ENCODE peak calls at places on chromosomes 7 and 10, in six cellular contexts. V, R, L, Y, B and J are unnamed samples.
A peak's percentile ranks its signal among the peaks of the same experiment; 100 is the strongest.

GRCh38 chr7:50142421-50143113 is 49.5 kb upstream of the ZPBP start:
- DNase-seq in V (peak; percentile 16), R (no peak), L (peak; percentile 21), Y (no peak), B (peak; percentile 44), J (no peak)

GRCh38 chr10:71700735-71701368 is 18.7 kb downstream of the C10orf105 start:
- DNase-seq in V (no peak), R (no peak), L (no peak), Y (no peak), B (no peak), J (no peak)

GRCh38 chr10:104337527-104337984 is 709 bp downstream of the ITPRIP start:
- DNase-seq in V (peak; percentile 52), R (no peak), L (peak; percentile 37), Y (peak; percentile 63), B (peak; percentile 46), J (no peak)

GRCh38 chr10:52818019-52818418 is 45.4 kb upstream of the MBL2 start:
- DNase-seq in V (no peak), R (peak; percentile 4), L (peak; percentile 59), Y (no peak), B (peak; percentile 58), J (peak; percentile 3)

GRCh38 chr10:96968682-96969423 is 136.8 kb downstream of the LCOR start:
- DNase-seq in V (no peak), R (no peak), L (no peak), Y (no peak), B (no peak), J (no peak)

GRCh38 chr7:28130277-28130676 is 50.3 kb downstream of the JAZF1 start:
- DNase-seq in V (no peak), R (no peak), L (peak; percentile 95), Y (no peak), B (no peak), J (no peak)

GRCh38 chr7:91051966-91052365 is 212.3 kb upstream of the FZD1 start:
- DNase-seq in V (no peak), R (no peak), L (no peak), Y (no peak), B (no peak), J (no peak)

GRCh38 chr7:133300097-133300496 is 47.2 kb downstream of the EXOC4 start:
- DNase-seq in V (no peak), R (no peak), L (no peak), Y (no peak), B (no peak), J (no peak)

GRCh38 chr10:116451956-116452720 is 24.5 kb downstream of the PNLIPRP3 start:
- DNase-seq in V (no peak), R (no peak), L (no peak), Y (no peak), B (no peak), J (no peak)

GRCh38 chr7:5452470-5452899 is 28.9 kb upstream of the TNRC18 start:
- DNase-seq in V (no peak), R (no peak), L (no peak), Y (no peak), B (no peak), J (no peak)

GRCh38 chr7:102967798-102968197 is 55.0 kb downstream of the LRRC17 start:
- DNase-seq in V (no peak), R (no peak), L (peak; percentile 77), Y (no peak), B (no peak), J (no peak)

GRCh38 chr10:23399701-23400144 is 39.2 kb upstream of the OTUD1 start:
- DNase-seq in V (peak; percentile 54), R (no peak), L (peak; percentile 97), Y (peak; percentile 64), B (no peak), J (no peak)

GRCh38 chr7:142445019-142445686 is 187.3 kb upstream of the PRSS58 start:
- DNase-seq in V (no peak), R (no peak), L (no peak), Y (no peak), B (no peak), J (no peak)

DNA sequence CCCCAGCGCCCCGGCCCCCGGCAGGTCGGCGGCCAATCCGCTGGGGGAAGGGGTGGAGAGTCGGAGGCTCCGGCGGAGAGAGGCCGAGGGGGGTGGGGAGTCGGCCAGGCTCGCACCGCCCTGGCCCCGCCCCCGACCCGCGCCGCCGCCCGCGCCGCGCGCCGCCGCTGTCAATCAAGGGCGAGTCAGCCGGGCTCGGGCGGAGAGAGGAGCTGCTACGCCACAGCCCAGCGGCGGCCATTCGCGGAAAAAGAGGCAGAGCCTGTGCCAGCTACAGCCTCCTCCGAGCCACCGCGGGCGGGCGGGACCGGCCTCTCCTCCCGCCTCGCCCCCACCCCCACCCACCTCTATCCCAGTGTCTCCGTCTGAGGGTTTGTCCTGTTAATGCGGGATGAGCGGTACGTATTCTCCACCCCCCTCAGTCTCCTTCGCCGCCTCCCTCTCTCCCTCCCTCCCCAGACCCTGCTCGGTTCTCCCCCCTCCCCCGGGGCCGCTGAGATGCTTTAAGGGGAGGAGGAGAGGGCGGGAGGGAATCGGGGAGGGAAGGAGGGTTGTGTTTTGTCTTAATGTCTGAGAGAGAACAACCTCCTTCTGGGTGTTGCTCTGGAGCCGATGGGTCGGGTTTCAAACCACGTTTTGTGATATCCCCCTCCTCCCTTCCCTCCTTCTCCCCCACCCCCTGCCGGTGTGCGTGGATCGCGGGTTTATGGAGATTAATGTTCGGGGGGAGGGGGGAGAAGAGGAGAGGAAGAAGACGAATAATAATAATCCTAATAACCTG is at the start of gene SP4:
- DNase-seq in V (peak; percentile 96), R (peak; percentile 84), L (peak; percentile 91), Y (peak; percentile 96), B (peak; percentile 95), J (peak; percentile 98)
- TF ChIP-seq POLR2A in V (peak; percentile 51), R (no peak), L (peak; percentile 45), Y (no peak), B (no peak), J (peak; percentile 37)

GRCh38 chr7:129501760-129502707 is at the start of gene SMKR1:
- DNase-seq in V (peak; percentile 89), R (peak; percentile 96), L (peak; percentile 23), Y (peak; percentile 51), B (peak; percentile 43), J (peak; percentile 76)
- TF ChIP-seq POLR2A in V (peak; percentile 27), R (no peak), L (no peak), Y (no peak), B (no peak), J (peak; percentile 19)

GRCh38 chr10:78973901-78974408 is 94.8 kb upstream of the ZMIZ1 start:
- DNase-seq in V (peak; percentile 79), R (peak; percentile 49), L (peak; percentile 56), Y (peak; percentile 84), B (peak; percentile 94), J (peak; percentile 74)

GRCh38 chr10:78972160-78972946 is 96.4 kb upstream of the ZMIZ1 start:
- DNase-seq in V (peak; percentile 75), R (no peak), L (peak; percentile 83), Y (peak; percentile 90), B (peak; percentile 82), J (peak; percentile 89)

GRCh38 chr10:78976825-78977760 is 91.7 kb upstream of the ZMIZ1 start:
- DNase-seq in V (no peak), R (no peak), L (no peak), Y (no peak), B (no peak), J (no peak)

GRCh38 chr10:78972947-78973900 is 95.5 kb upstream of the ZMIZ1 start:
- DNase-seq in V (peak; percentile 91), R (peak; percentile 95), L (peak; percentile 95), Y (peak; percentile 89), B (peak; percentile 91), J (peak; percentile 96)

DNA sequence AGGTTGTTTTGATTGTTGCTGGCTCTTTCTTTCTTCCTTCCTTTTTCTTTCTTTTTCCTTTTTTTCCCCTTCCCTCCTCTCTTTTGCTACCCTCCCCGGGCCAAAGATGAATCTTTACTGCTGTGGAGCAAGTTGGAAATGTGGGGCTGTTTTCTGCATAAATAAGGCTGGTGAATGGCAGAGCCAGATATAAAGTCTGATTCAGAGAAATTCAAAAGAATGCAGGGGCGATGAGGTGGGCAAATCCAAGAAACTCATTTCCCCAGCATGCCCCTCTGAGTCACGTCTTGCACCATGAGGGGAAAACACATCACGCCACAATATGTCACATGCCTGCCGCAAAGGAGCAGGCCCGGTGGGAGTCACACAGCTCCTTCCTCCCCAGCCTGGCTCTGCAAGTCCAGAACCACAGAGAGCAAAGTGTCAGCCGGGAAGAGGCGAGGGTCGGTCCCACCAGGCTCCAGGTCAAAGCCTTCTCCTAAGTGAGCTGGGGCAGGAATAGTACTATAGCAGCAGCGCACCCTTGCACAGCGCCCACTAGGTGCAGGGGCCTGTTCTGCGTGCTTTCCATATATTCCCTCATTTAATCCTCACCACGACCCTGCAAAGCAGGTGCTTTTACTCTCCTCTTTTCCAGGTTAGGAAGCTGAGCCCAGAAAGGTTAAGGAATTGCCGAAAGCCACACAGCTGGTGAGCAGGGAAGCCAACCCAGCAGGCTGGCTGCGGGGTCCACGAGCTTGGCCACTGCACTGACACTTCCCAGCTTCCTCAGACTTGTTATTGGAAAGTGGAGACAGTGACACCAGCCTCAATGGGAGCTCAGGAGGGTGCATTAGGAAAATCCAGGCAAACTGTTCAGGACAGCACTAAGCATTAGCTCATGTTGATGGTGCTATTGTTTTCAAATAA is 94.1 kb upstream of the ZMIZ1 start:
- DNase-seq in V (peak; percentile 74), R (peak; percentile 51), L (peak; percentile 94), Y (peak; percentile 62), B (peak; percentile 94), J (peak; percentile 91)
- TF ChIP-seq POLR2A in V (peak; percentile 17), R (no peak), L (peak; percentile 85), Y (no peak), B (no peak), J (peak; percentile 13)

DNA sequence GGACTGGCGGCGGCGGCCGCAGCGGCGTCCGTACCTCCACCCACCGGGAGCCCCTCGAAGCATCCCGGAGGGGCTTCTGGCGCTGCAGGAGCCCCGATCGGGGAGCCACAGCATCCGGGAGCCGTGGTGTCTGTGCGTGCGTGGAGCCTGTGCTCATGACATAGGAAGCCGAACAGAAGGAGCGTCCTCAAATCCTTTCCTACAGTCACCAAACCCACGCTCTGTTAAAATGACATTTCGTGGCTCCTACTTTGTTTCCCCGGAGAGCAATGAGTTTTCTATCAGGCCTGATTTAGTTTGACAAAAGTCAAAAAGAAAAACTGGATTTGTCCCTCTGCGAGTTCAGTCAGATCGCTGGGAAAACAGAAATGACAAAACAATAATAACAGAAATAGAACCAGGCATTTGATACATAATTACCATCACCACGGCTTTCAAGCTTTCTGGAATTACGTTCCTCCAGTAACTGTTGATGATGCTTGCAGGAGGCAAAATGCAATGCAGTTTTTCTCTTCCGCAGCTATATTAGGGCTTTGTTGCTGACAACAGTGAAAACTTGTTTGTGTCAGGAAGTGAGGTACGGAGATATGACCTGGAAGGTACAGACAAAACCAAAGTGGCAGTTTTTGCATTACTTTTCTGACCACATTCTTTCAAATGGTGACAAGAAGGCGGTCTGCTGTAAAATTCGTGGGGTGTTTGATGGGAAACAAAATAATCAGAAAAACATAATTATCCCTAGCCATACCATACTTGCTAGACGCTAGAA is 219.3 kb upstream of the MKLN1 start:
- DNase-seq in V (no peak), R (no peak), L (peak; percentile 21), Y (no peak), B (no peak), J (no peak)
- TF ChIP-seq POLR2A in V (no peak), R (peak; percentile 47), L (no peak), Y (no peak), B (no peak), J (no peak)

GRCh38 chr10:100370561-100370975 is 23.5 kb downstream of the SCD start:
- DNase-seq in V (peak; percentile 56), R (no peak), L (peak; percentile 27), Y (peak; percentile 33), B (no peak), J (no peak)
- TF ChIP-seq POLR2A in V (no peak), R (no peak), L (no peak), Y (no peak), B (no peak), J (no peak)